ENCODE peak calls at places on chromosome 5, in ten cellular contexts. O, T, V, C, J, H, N, L, M and P are unnamed samples.

GRCh38 chr5:141001466-141001853 is 35.2 kb downstream of the PCDHAC2 start:
- DNase-seq in O (no peak), T (peak), V (no peak), C (peak), J (peak), H (peak), N (no peak), L (peak), M (peak), P (no peak)

GRCh38 chr5:34552686-34553085 is 103.4 kb upstream of the RAI14 start:
- DNase-seq in O (no peak), T (no peak), V (no peak), C (no peak), J (no peak), H (no peak), N (no peak), L (no peak), M (no peak), P (no peak)

GRCh38 chr5:132012385-132013005 is 1.0 kb upstream of the ACSL6 start:
- DNase-seq in O (peak), T (peak), V (peak), C (peak), J (peak), H (peak), N (peak), L (no peak), M (peak), P (peak)

GRCh38 chr5:134554319-134555222 is 29.1 kb downstream of the JADE2 start:
- DNase-seq in O (no peak), T (peak), V (peak), C (no peak), J (no peak), H (peak), N (no peak), L (no peak), M (peak), P (peak)

GRCh38 chr5:142839711-142840441 is 69.7 kb downstream of the ARHGAP26 start:
- DNase-seq in O (no peak), T (no peak), V (no peak), C (no peak), J (no peak), H (peak), N (no peak), L (no peak), M (no peak), P (no peak)

GRCh38 chr5:125006011-125006685 is 259.7 kb upstream of the ZNF608 start:
- DNase-seq in O (peak), T (peak), V (no peak), C (no peak), J (peak), H (no peak), N (no peak), L (no peak), M (no peak), P (peak)

GRCh38 chr5:181124526-181124925 is 6.4 kb downstream of the OR2V1 start:
- DNase-seq in O (no peak), T (no peak), V (no peak), C (no peak), J (no peak), H (no peak), N (no peak), L (no peak), M (no peak), P (no peak)

GRCh38 chr5:14270212-14270702 is 127.1 kb downstream of the TRIO start:
- DNase-seq in O (peak), T (peak), V (peak), C (peak), J (peak), H (peak), N (peak), L (peak), M (peak), P (peak)

GRCh38 chr5:100270323-100270771 is 264.8 kb upstream of the FAM174A start:
- DNase-seq in O (no peak), T (no peak), V (peak), C (no peak), J (no peak), H (peak), N (no peak), L (no peak), M (no peak), P (peak)

GRCh38 chr5:6365142-6365976 is 13.0 kb downstream of the MED10 start:
- DNase-seq in O (no peak), T (no peak), V (peak), C (no peak), J (no peak), H (peak), N (no peak), L (no peak), M (no peak), P (no peak)

GRCh38 chr5:4994994-4995393 is 145.1 kb upstream of the ADAMTS16 start:
- DNase-seq in O (no peak), T (no peak), V (peak), C (peak), J (no peak), H (peak), N (no peak), L (no peak), M (peak), P (no peak)

GRCh38 chr5:167254150-167254549 is 1037.3 kb upstream of the WWC1 start:
- DNase-seq in O (no peak), T (peak), V (no peak), C (no peak), J (peak), H (no peak), N (no peak), L (no peak), M (no peak), P (no peak)

GRCh38 chr5:73637565-73637964 is 11.6 kb downstream of the ARHGEF28 start:
- DNase-seq in O (no peak), T (no peak), V (no peak), C (no peak), J (no peak), H (no peak), N (no peak), L (no peak), M (peak), P (peak)

GRCh38 chr5:116861662-116862061 is 287.0 kb upstream of the SEMA6A start:
- DNase-seq in O (no peak), T (no peak), V (no peak), C (no peak), J (no peak), H (no peak), N (no peak), L (no peak), M (no peak), P (no peak)

GRCh38 chr5:67880876-67881275 is 334.7 kb upstream of the PIK3R1 start:
- DNase-seq in O (no peak), T (no peak), V (peak), C (peak), J (peak), H (no peak), N (no peak), L (no peak), M (no peak), P (no peak)

GRCh38 chr5:125551246-125551645 is 804.8 kb upstream of the ZNF608 start:
- DNase-seq in O (no peak), T (no peak), V (peak), C (peak), J (no peak), H (no peak), N (no peak), L (no peak), M (no peak), P (no peak)

GRCh38 chr5:150481708-150481965 is 26.3 kb upstream of the NDST1 start:
- DNase-seq in O (no peak), T (no peak), V (no peak), C (no peak), J (no peak), H (no peak), N (no peak), L (no peak), M (no peak), P (no peak)

GRCh38 chr5:41414598-41414997 is 95.8 kb downstream of the PLCXD3 start:
- DNase-seq in O (no peak), T (no peak), V (peak), C (peak), J (no peak), H (peak), N (peak), L (peak), M (peak), P (peak)

GRCh38 chr5:64341340-64341739 is 164.5 kb upstream of the RGS7BP start:
- DNase-seq in O (no peak), T (no peak), V (no peak), C (no peak), J (no peak), H (peak), N (no peak), L (no peak), M (no peak), P (no peak)

GRCh38 chr5:65213921-65214525 is 267.7 kb downstream of the ADAMTS6 start:
- DNase-seq in O (no peak), T (peak), V (peak), C (peak), J (peak), H (peak), N (peak), L (no peak), M (peak), P (peak)

GRCh38 chr5:160542840-160543239 is 121.2 kb downstream of the PTTG1 start:
- DNase-seq in O (no peak), T (no peak), V (no peak), C (no peak), J (no peak), H (no peak), N (no peak), L (no peak), M (no peak), P (no peak)

GRCh38 chr5:14593326-14594036 is 11.9 kb downstream of the OTULINL start:
- DNase-seq in O (no peak), T (no peak), V (peak), C (no peak), J (no peak), H (no peak), N (no peak), L (no peak), M (no peak), P (no peak)

GRCh38 chr5:84403773-84404172 is 19.1 kb upstream of the EDIL3 start:
- DNase-seq in O (no peak), T (no peak), V (peak), C (peak), J (no peak), H (peak), N (no peak), L (peak), M (no peak), P (peak)

GRCh38 chr5:154394328-154394727 is 51.5 kb upstream of the SAP30L start:
- DNase-seq in O (no peak), T (no peak), V (no peak), C (no peak), J (no peak), H (no peak), N (no peak), L (peak), M (no peak), P (no peak)

GRCh38 chr5:1639757-1640156 is 116.0 kb upstream of the LPCAT1 start:
- DNase-seq in O (no peak), T (no peak), V (no peak), C (no peak), J (no peak), H (no peak), N (no peak), L (no peak), M (no peak), P (no peak)

GRCh38 chr5:127400946-127401670 is 110.5 kb downstream of the MEGF10 start:
- DNase-seq in O (no peak), T (no peak), V (peak), C (no peak), J (no peak), H (no peak), N (no peak), L (no peak), M (no peak), P (no peak)

GRCh38 chr5:84239509-84239908 is 145.2 kb downstream of the EDIL3 start:
- DNase-seq in O (no peak), T (no peak), V (peak), C (peak), J (no peak), H (peak), N (no peak), L (peak), M (no peak), P (no peak)

GRCh38 chr5:129541648-129542251 is 81.7 kb downstream of the ADAMTS19 start:
- DNase-seq in O (peak), T (peak), V (peak), C (peak), J (no peak), H (peak), N (peak), L (no peak), M (no peak), P (peak)

GRCh38 chr5:52778784-52779183 is 8.9 kb upstream of the ITGA1 start:
- DNase-seq in O (no peak), T (no peak), V (no peak), C (no peak), J (no peak), H (no peak), N (no peak), L (no peak), M (no peak), P (no peak)

GRCh38 chr5:168822745-168823281 is 243.6 kb upstream of the PANK3 start:
- DNase-seq in O (no peak), T (no peak), V (peak), C (peak), J (no peak), H (peak), N (no peak), L (no peak), M (no peak), P (no peak)

GRCh38 chr5:91419571-91420537 is 36.7 kb upstream of the ARRDC3 start:
- DNase-seq in O (peak), T (peak), V (peak), C (peak), J (peak), H (peak), N (peak), L (peak), M (peak), P (peak)

GRCh38 chr5:174726916-174727793 is 2.8 kb downstream of the MSX2 start:
- DNase-seq in O (no peak), T (peak), V (no peak), C (no peak), J (no peak), H (no peak), N (no peak), L (no peak), M (no peak), P (no peak)
- TF ChIP-seq EZH2 in O (no peak), T (peak), V (no peak), C (no peak), J (peak), H (no peak), N (no peak), L (no peak), M (no peak), P (no peak)

DNA sequence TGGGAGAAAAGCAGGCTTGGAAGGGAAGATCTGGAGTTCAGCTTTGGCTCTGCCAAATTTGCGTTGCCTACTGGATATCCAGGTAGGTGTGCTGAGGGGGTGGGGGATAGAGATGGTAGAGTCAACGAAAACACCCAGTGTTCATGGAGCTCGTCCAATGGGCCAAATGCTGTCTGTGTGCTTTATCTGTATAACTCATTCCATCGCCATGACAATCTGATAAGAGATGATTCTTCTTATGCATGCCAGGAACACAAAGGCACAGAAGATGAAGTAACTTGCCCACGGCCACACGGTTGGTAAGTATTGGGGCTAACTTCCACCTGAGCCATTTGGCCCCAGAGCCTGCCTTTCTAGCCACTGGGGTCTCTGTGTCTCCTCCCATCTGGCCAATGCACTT is 53.2 kb downstream of the BOD1 start:
- DNase-seq in O (no peak), T (no peak), V (peak), C (no peak), J (no peak), H (no peak), N (no peak), L (no peak), M (no peak), P (no peak)
- TF ChIP-seq EZH2 in O (no peak), T (no peak), V (no peak), C (no peak), J (no peak), H (no peak), N (no peak), L (no peak), M (no peak), P (no peak)

DNA sequence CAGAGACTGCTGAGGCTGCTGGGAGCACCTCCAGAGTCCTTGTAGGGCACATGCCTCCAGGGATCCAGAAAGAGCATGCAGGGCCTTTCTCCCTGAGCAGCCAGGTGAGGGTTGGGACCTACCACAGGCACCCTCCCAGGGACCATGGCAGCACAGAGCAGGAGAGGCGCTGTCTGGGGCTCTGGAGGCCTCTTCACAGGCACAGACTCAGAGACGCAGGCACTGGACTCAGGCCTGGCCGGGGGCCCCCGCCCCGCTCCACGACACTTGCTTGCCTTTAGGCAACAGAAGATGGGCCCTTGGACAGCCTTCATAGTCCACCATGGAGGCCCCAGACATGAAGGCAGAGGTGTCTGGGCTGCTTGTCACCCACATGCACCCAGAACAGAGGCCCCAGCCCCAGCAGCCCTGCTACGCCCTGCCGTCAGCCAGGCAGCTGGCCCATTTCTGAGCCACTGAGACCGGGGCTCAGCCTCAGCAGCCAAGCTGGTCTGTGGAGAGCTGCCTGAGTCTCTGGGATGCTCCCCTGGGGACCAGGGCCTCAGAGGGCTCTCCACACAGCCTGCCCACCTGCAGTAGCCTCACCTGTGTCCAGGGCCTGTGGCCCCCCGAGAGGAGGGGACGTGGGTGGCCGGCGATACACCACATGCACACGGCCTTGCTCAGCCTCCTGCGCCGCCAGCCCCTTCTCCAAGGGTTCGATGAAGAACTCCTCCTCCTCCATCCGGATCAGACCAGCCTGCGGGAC is 72.8 kb downstream of the ADAMTS2 start:
- DNase-seq in O (no peak), T (no peak), V (no peak), C (no peak), J (peak), H (no peak), N (no peak), L (no peak), M (no peak), P (no peak)
- TF ChIP-seq EZH2 in O (no peak), T (no peak), V (no peak), C (no peak), J (no peak), H (no peak), N (no peak), L (no peak), M (no peak), P (no peak)

GRCh38 chr5:3311443-3311842 is 284.2 kb upstream of the IRX1 start:
- DNase-seq in O (no peak), T (no peak), V (peak), C (peak), J (no peak), H (no peak), N (no peak), L (no peak), M (no peak), P (no peak)
- TF ChIP-seq EZH2 in O (no peak), T (no peak), V (no peak), C (no peak), J (no peak), H (no peak), N (no peak), L (no peak), M (no peak), P (no peak)